ENCODE peak calls at places on chromosomes 4 and X, in four cellular contexts. N is NCI-H345, G is upper lobe of left lung, A is omental fat pad. Q is an unnamed sample.
A peak's percentile ranks its signal among the peaks of the same experiment; 100 is the strongest.

GRCh38 chr4:16820304-16820703 is 78.1 kb downstream of the LDB2 start:
- DNase-seq in N (no peak), G (peak; percentile 28), A (no peak), Q (no peak)

GRCh38 chr4:76213415-76214268 is at the start of gene SCARB2:
- DNase-seq in N (peak; percentile 76), G (peak; percentile 91), A (no peak), Q (peak; percentile 89)

GRCh38 chr4:93791570-93792195 is 36.9 kb upstream of the ATOH1 start:
- DNase-seq in N (peak; percentile 56), G (peak; percentile 36), A (peak; percentile 31), Q (peak; percentile 50)

GRCh38 chr4:109552240-109552639 is 7.8 kb upstream of the MCUB start:
- DNase-seq in N (no peak), G (no peak), A (no peak), Q (no peak)

GRCh38 chr4:40685300-40685699 is 55.6 kb upstream of the RBM47 start:
- DNase-seq in N (no peak), G (no peak), A (no peak), Q (peak; percentile 54)

GRCh38 chr4:117755438-117755837 is 278.8 kb upstream of the NDST3 start:
- DNase-seq in N (no peak), G (no peak), A (no peak), Q (no peak)

GRCh38 chr4:95548738-95549245 is at the start of gene UNC5C:
- DNase-seq in N (peak; percentile 19), G (peak; percentile 29), A (no peak), Q (peak; percentile 98)

GRCh38 chrX:151397741-151398070 is 700 bp downstream of the VMA21 start:
- DNase-seq in N (no peak), G (no peak), A (no peak), Q (no peak)

GRCh38 chr4:133638702-133639101 is 489.6 kb downstream of the PCDH10 start:
- DNase-seq in N (no peak), G (no peak), A (no peak), Q (no peak)

GRCh38 chr4:157080605-157081004 is 4.7 kb downstream of the GLRB start:
- DNase-seq in N (no peak), G (no peak), A (no peak), Q (peak; percentile 19)

GRCh38 chrX:25028726-25029125 is 13.0 kb upstream of the ARX start:
- DNase-seq in N (no peak), G (no peak), A (no peak), Q (no peak)

GRCh38 chr4:159608434-159608833 is 505.6 kb downstream of the RAPGEF2 start:
- DNase-seq in N (no peak), G (no peak), A (no peak), Q (no peak)

GRCh38 chr4:122922877-122923511 is 597 bp upstream of the NUDT6 start:
- DNase-seq in N (peak; percentile 77), G (peak; percentile 84), A (peak; percentile 60), Q (peak; percentile 93)

GRCh38 chr4:21765810-21766407 is 182.7 kb downstream of the KCNIP4 start:
- DNase-seq in N (peak; percentile 37), G (no peak), A (no peak), Q (peak; percentile 64)

GRCh38 chr4:151099976-151100417 is 569 bp downstream of the RPS3A start:
- DNase-seq in N (peak; percentile 23), G (no peak), A (no peak), Q (no peak)

GRCh38 chr4:73541251-73541650 is 59.7 kb downstream of the AFM start:
- DNase-seq in N (no peak), G (no peak), A (no peak), Q (no peak)

GRCh38 chr4:37648084-37648817 is 37.9 kb downstream of the RELL1 start:
- DNase-seq in N (no peak), G (peak; percentile 73), A (peak; percentile 28), Q (peak; percentile 97)

GRCh38 chr4:13992975-13993495 is 365.5 kb upstream of the BOD1L1 start:
- DNase-seq in N (no peak), G (no peak), A (no peak), Q (peak; percentile 28)

GRCh38 chr4:147853706-147854105 is 121.8 kb downstream of the ARHGAP10 start:
- DNase-seq in N (no peak), G (no peak), A (no peak), Q (no peak)

GRCh38 chr4:150229538-150229937 is 151.3 kb downstream of the DCLK2 start:
- DNase-seq in N (no peak), G (no peak), A (no peak), Q (peak; percentile 74)

GRCh38 chrX:10617964-10618342 is 2.4 kb downstream of the MID1 start:
- DNase-seq in N (no peak), G (no peak), A (no peak), Q (no peak)

Q was measured in mesenchymal stem cell.